ENCODE peak calls at places on chromosome 20, in ten cellular contexts. L is uterus; J is T-cell; O is stimulated activated CD8-positive, alpha-beta memory T cell treated with anti-CD3 and anti-CD28 coated beads, Interleukin-15, amount 100 ng/mL, for 4 hours; B is substantia nigra; K is aorta; X is NCI-H774; U is GM04504; A is progenitor cell of endocrine pancreas; D is A172. E is an unnamed sample.
A peak's percentile ranks its signal among the peaks of the same experiment; 100 is the strongest.

GRCh38 chr20:23629017-23629541 is 8.7 kb downstream of the CST3 start:
- DNase-seq in X (no peak), K (no peak), J (no peak), D (peak; percentile 94), L (no peak), U (no peak), A (no peak), O (no peak), B (no peak), E (peak; percentile 76)

GRCh38 chr20:50913976-50914375 is 17.3 kb downstream of the ADNP start:
- DNase-seq in O (no peak), J (no peak), A (no peak), L (no peak), K (no peak), D (peak; percentile 65), U (peak; percentile 48), B (no peak), X (no peak), E (no peak)

GRCh38 chr20:35496481-35496880 is 33.0 kb downstream of the C20orf173 start:
- DNase-seq in A (no peak), U (no peak), X (no peak), K (no peak), O (no peak), J (no peak), D (no peak), L (no peak), B (no peak), E (no peak)

GRCh38 chr20:38635721-38636285 is 34.2 kb downstream of the ARHGAP40 start:
- DNase-seq in B (no peak), A (no peak), X (no peak), L (no peak), D (peak; percentile 41), K (no peak), J (no peak), U (no peak), O (no peak), E (peak; percentile 16)

GRCh38 chr20:35776513-35777101 is 4.8 kb downstream of the PHF20 start:
- DNase-seq in B (no peak), X (peak; percentile 8), J (no peak), U (no peak), D (no peak), A (no peak), O (no peak), K (peak; percentile 66), L (peak; percentile 51), E (peak; percentile 82)

GRCh38 chr20:20199338-20200160 is 147.2 kb downstream of the CFAP61 start:
- DNase-seq in U (no peak), X (no peak), L (no peak), K (no peak), J (no peak), B (no peak), A (no peak), O (no peak), D (peak; percentile 18), E (no peak)

GRCh38 chr20:34528921-34529297 is 12.7 kb downstream of the DYNLRB1 start:
- DNase-seq in B (no peak), K (no peak), X (no peak), U (no peak), O (no peak), J (no peak), D (no peak), A (no peak), L (no peak), E (no peak)

GRCh38 chr20:51360451-51361230 is 181.9 kb downstream of the NFATC2 start:
- DNase-seq in X (no peak), K (peak; percentile 60), L (no peak), J (no peak), B (no peak), D (peak; percentile 99), O (no peak), U (peak; percentile 95), A (no peak), E (peak; percentile 40)

GRCh38 chr20:25525857-25526256 is 59.5 kb downstream of the NINL start:
- DNase-seq in U (peak; percentile 92), X (no peak), A (no peak), K (peak; percentile 68), O (no peak), L (no peak), B (no peak), D (peak; percentile 92), J (no peak), E (peak; percentile 59)

GRCh38 chr20:61120595-61121515 is 131.2 kb upstream of the CDH4 start:
- DNase-seq in X (peak; percentile 64), O (no peak), K (no peak), J (no peak), U (peak; percentile 49), D (peak; percentile 92), L (no peak), A (no peak), B (no peak), E (peak; percentile 4)

GRCh38 chr20:9214676-9215075 is 145.8 kb downstream of the PLCB4 start:
- DNase-seq in B (no peak), U (peak; percentile 93), A (no peak), K (no peak), D (peak; percentile 40), X (no peak), L (no peak), J (no peak), O (no peak), E (peak; percentile 5)

GRCh38 chr20:12723811-12724210 is 285.0 kb upstream of the SPTLC3 start:
- DNase-seq in B (no peak), U (no peak), O (no peak), L (no peak), K (no peak), J (no peak), A (no peak), D (no peak), X (no peak), E (no peak)

GRCh38 chr20:45104786-45105185 is 3.9 kb upstream of the KCNS1 start:
- DNase-seq in B (no peak), L (no peak), A (no peak), O (no peak), X (no peak), D (peak; percentile 93), J (no peak), U (no peak), K (no peak), E (peak; percentile 83)

GRCh38 chr20:57526067-57526884 is 1.3 kb upstream of the CTCFL start:
- DNase-seq in U (no peak), O (no peak), A (no peak), L (no peak), K (no peak), D (no peak), X (no peak), J (no peak), B (no peak), E (no peak)

GRCh38 chr20:34299925-34300806 is 3.0 kb downstream of the AHCY start:
- DNase-seq in X (peak; percentile 7), A (no peak), J (no peak), O (no peak), U (no peak), B (no peak), K (no peak), D (no peak), L (no peak), E (no peak)

GRCh38 chr20:3082306-3082951 is 2.1 kb downstream of the AVP start:
- DNase-seq in B (no peak), O (no peak), X (no peak), A (no peak), J (no peak), D (no peak), U (no peak), L (no peak), K (no peak), E (no peak)

GRCh38 chr20:23369424-23369823 is 7.4 kb downstream of the GZF1 start:
- DNase-seq in U (no peak), O (no peak), A (no peak), D (no peak), B (no peak), L (no peak), K (no peak), X (no peak), J (no peak), E (peak; percentile 41)

GRCh38 chr20:40477805-40478204 is 211.2 kb downstream of the MAFB start:
- DNase-seq in D (no peak), A (no peak), U (no peak), K (no peak), L (no peak), X (no peak), B (no peak), J (no peak), O (no peak), E (no peak)

GRCh38 chr20:45044601-45045000 is 56.3 kb downstream of the KCNS1 start:
- DNase-seq in J (no peak), X (no peak), O (no peak), L (no peak), B (no peak), U (no peak), K (no peak), A (no peak), D (no peak), E (no peak)

GRCh38 chr20:53935353-53936084 is 134.9 kb downstream of the BCAS1 start:
- DNase-seq in D (no peak), K (no peak), J (no peak), B (no peak), O (no peak), X (no peak), U (no peak), A (no peak), L (no peak), E (no peak)

GRCh38 chr20:38542994-38543906 is 37.7 kb upstream of the ADIG start:
- DNase-seq in K (no peak), J (no peak), D (no peak), B (no peak), A (no peak), L (no peak), X (no peak), U (no peak), O (no peak), E (no peak)

GRCh38 chr20:15297059-15297875 is 959.9 kb upstream of the FLRT3 start:
- DNase-seq in K (no peak), J (no peak), O (no peak), D (no peak), A (no peak), X (peak; percentile 72), B (no peak), U (no peak), L (no peak), E (no peak)

GRCh38 chr20:50588034-50588736 is 78.0 kb downstream of the PTPN1 start:
- DNase-seq in B (no peak), K (peak; percentile 80), L (peak; percentile 69), A (peak; percentile 57), D (peak; percentile 67), O (peak; percentile 37), X (no peak), J (peak; percentile 56), U (peak; percentile 16), E (peak; percentile 72)

GRCh38 chr20:34311118-34312023 is 8.2 kb upstream of the AHCY start:
- DNase-seq in J (no peak), U (no peak), L (peak; percentile 23), B (peak; percentile 25), O (no peak), D (no peak), X (no peak), A (peak; percentile 86), K (peak; percentile 55), E (no peak)

GRCh38 chr20:37538003-37538402 is 10.3 kb upstream of the BLCAP start:
- DNase-seq in L (no peak), B (no peak), X (no peak), U (no peak), O (no peak), K (no peak), A (no peak), D (peak; percentile 48), J (no peak), E (peak; percentile 66)

GRCh38 chr20:31485450-31486339 is 10.6 kb downstream of the REM1 start:
- DNase-seq in X (no peak), J (no peak), A (no peak), D (no peak), U (no peak), O (no peak), K (peak; percentile 86), L (peak; percentile 86), B (no peak), E (no peak)

GRCh38 chr20:49813305-49813974 is 812 bp downstream of the SLC9A8 start:
- DNase-seq in K (no peak), A (no peak), O (no peak), X (no peak), L (no peak), J (no peak), U (no peak), B (no peak), D (no peak), E (no peak)

GRCh38 chr20:52025938-52026337 is 165.6 kb downstream of the ZFP64 start:
- DNase-seq in U (no peak), B (no peak), J (no peak), L (no peak), A (no peak), D (no peak), K (no peak), X (no peak), O (no peak), E (no peak)

E was measured in trophoblast cell.